ENCODE peak calls at places on chromosomes 16 and 17, in four cellular contexts. J is psoas muscle, B is astrocyte of the spinal cord, W is right atrium auricular region. K is an unnamed sample.

GRCh38 chr17:15418781-15419180 is 48.6 kb downstream of the CDRT4 start:
- DNase-seq in W (no peak), J (no peak), B (no peak), K (no peak)

GRCh38 chr16:12176051-12176450 is 199.5 kb downstream of the SNX29 start:
- DNase-seq in W (no peak), J (no peak), B (no peak), K (no peak)

GRCh38 chr17:41552455-41552854 is 19.4 kb downstream of the KRT9 start:
- DNase-seq in B (no peak), W (no peak), J (no peak), K (no peak)

GRCh38 chr17:47276868-47277267 is 23.2 kb downstream of the ITGB3 start:
- DNase-seq in B (peak; percentile 85), W (peak; percentile 87), J (peak; percentile 79), K (no peak)

GRCh38 chr16:4218202-4218601 is 23.7 kb downstream of the SRL start:
- DNase-seq in J (no peak), W (no peak), B (no peak), K (no peak)

GRCh38 chr16:30774367-30775130 is 12.4 kb downstream of the RNF40 start:
- DNase-seq in W (no peak), B (no peak), J (no peak), K (no peak)

GRCh38 chr17:34378664-34379101 is 15.7 kb upstream of the CCL1 start:
- DNase-seq in J (no peak), W (no peak), B (no peak), K (no peak)

GRCh38 chr16:31404353-31405064 is 11.4 kb downstream of the ITGAD start:
- DNase-seq in W (no peak), J (no peak), B (no peak), K (no peak)

GRCh38 chr16:72896719-72897118 is 151.2 kb downstream of the ZFHX3 start:
- DNase-seq in J (no peak), W (no peak), B (no peak), K (no peak)

GRCh38 chr16:2512920-2513404 is 790 bp upstream of the ATP6V0C start:
- DNase-seq in J (no peak), B (no peak), W (no peak), K (no peak)

GRCh38 chr16:81866820-81867440 is 87.8 kb downstream of the PLCG2 start:
- DNase-seq in W (peak; percentile 64), J (peak; percentile 62), B (no peak), K (no peak)

GRCh38 chr16:54290203-54291106 is 3.9 kb upstream of the IRX3 start:
- DNase-seq in B (peak; percentile 1), J (no peak), W (no peak), K (no peak)

GRCh38 chr17:67628580-67629013 is 89.1 kb upstream of the NOL11 start:
- DNase-seq in W (no peak), J (no peak), B (peak; percentile 16), K (no peak)

GRCh38 chr17:57699751-57700186 is 45.3 kb downstream of the CCDC182 start:
- DNase-seq in J (no peak), W (no peak), B (no peak), K (no peak)

GRCh38 chr16:57472665-57473060 is 10.2 kb downstream of the POLR2C start:
- DNase-seq in W (no peak), J (no peak), B (no peak), K (no peak)

GRCh38 chr17:9268546-9268945 is 247.2 kb downstream of the NTN1 start:
- DNase-seq in B (no peak), W (no peak), J (no peak), K (no peak)

GRCh38 chr17:73724341-73724740 is 80.1 kb upstream of the SDK2 start:
- DNase-seq in W (no peak), B (no peak), J (no peak), K (no peak)

GRCh38 chr17:691423-691822 is 23.2 kb downstream of the VPS53 start:
- DNase-seq in W (no peak), B (peak; percentile 52), J (no peak), K (no peak)

DNA sequence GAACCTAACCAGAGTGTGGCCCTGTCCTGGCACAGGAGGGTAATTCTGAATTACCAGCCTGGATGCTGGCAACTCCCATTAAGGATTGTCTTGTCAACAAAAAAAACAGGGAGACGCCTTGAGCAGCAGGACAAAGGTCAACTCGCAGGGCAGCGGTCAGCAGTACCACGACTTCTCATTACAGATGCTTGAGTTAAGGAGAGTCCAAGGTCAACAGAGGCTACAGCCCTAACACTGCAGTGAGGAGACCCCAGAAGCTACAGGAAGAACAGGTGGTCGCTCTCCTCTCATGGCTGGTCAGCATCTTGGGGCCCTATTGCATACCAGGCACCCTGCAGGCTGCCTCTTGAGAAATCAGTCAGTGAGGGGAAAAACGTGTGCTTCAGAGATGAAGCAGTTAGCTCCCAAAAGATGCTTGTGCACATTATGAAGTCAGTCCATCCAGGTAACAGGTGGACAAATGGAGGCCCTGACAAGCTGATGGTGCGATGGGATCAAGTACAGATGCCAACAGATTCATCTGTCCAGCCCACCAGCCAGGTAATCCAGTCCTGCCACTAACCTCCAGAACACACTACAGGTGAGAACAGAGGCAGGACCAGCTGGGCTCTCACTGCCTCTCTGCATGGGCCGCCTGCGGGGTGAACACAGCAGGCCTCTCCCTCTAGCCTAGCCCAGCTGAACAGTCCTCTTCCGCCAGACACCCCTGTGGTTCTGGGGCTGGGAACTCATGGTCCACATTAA is 4.2 kb downstream of the CSNK1D start:
- DNase-seq in J (no peak), W (no peak), B (no peak), K (no peak)
- H3K4me3 ChIP-seq in J (no peak overlapping the region), W (no peak overlapping the region), B (no peak overlapping the region), K (no peak overlapping the region)

GRCh38 chr17:48569676-48570324 is 8.3 kb downstream of the HOXB4 start:
- DNase-seq in B (no peak), J (no peak), W (no peak), K (no peak)

GRCh38 chr17:48568499-48569259 is 9.5 kb downstream of the HOXB4 start:
- DNase-seq in J (no peak), W (no peak), B (no peak), K (no peak)

GRCh38 chr17:48571024-48571818 is 6.9 kb downstream of the HOXB4 start:
- DNase-seq in J (no peak), W (no peak), B (no peak), K (no peak)

GRCh38 chr17:48571826-48572417 is 6.2 kb downstream of the HOXB4 start:
- DNase-seq in W (no peak), B (no peak), J (no peak), K (no peak)

GRCh38 chr17:48570325-48571023 is 7.7 kb downstream of the HOXB4 start:
- DNase-seq in J (no peak), B (no peak), W (no peak), K (no peak)
- H3K4me3 ChIP-seq in J (peak overlapping the region; percentile 19), B (peak overlapping the region; percentile 77), W (no peak overlapping the region), K (peak overlapping the region; percentile 90)

DNA sequence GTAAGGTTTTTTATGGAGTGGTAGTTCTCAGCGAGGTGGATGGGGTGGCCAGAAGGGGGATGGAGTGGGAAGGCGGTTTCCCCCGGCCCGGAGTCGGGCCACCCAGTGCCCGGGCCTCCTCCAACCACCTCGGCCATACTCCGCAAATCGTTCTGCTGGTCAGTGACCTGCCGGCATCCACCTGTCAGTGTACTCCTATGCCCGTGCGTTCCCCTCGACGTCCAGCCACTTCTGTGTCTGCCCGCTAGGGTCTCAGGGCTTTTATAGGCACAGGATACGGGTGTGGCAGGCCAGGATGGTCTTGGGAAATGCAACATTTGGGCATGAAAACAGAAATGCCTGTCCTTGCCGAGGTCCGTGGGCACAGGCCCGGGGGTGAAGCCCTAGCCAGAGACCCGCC is 19.3 kb upstream of the ASGR2 start:
- DNase-seq in B (no peak), W (no peak), J (no peak), K (no peak)
- H3K4me3 ChIP-seq in B (no peak overlapping the region), W (no peak overlapping the region), J (no peak overlapping the region), K (no peak overlapping the region)

GRCh38 chr17:80069886-80070177 is 31.5 kb upstream of the GAA start:
- DNase-seq in W (peak; percentile 78), J (peak; percentile 74), B (no peak), K (no peak)

GRCh38 chr17:80070375-80071115 is 30.8 kb upstream of the GAA start:
- DNase-seq in W (no peak), J (peak; percentile 55), B (no peak), K (no peak)

GRCh38 chr17:80067393-80067986 is 31.0 kb downstream of the CCDC40 start:
- DNase-seq in B (no peak), J (no peak), W (no peak), K (no peak)

GRCh38 chr17:80068301-80069160 is 32.1 kb downstream of the CCDC40 start:
- DNase-seq in B (peak; percentile 13), W (peak; percentile 69), J (peak; percentile 57), K (peak; percentile 33)

DNA sequence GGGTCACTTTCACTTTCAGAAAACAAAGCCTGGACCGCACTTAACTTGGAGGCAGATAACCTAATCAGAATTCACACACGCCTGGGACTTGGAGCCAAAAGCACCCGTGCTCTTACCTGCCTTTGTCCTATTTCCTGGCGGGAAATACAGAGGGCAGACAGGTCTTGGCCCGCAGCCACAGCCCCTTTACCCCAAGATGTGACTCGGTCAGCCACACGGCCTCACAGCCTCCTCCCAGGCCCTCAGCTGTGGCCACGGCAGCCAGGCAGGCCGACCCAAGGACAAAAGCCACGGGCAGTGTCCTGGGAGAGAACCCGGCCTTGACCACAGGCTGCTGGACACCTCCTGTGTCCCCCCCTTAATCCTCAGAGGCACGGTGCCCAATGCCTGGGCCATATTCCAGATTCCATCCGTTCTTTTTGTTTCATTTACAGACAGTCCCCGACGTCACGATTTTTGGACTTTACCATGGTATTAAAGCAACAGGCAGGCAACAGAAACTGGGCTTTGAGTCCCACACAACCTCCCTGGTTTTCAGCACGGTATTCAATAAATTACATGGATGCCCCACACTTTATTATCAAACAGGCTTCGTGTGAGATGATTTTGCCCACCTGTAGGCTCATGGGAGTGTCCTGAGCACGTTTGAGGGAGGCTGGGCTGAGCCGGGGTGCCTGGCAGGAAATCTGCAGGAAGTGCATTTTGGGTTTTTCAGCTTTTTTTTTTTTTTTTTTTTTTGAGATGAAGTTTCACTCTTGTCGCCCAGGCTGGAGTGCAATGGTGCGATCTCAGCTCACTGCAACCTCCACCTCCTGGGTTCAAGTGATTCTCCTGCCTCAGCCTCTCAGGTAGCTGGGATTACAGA is 30.0 kb upstream of the GAA start:
- DNase-seq in W (peak; percentile 84), J (peak; percentile 71), B (peak; percentile 10), K (no peak)
- H3K4me3 ChIP-seq in W (peak overlapping the region; percentile 16), J (peak overlapping the region; percentile 54), B (no peak overlapping the region), K (no peak overlapping the region)

DNA sequence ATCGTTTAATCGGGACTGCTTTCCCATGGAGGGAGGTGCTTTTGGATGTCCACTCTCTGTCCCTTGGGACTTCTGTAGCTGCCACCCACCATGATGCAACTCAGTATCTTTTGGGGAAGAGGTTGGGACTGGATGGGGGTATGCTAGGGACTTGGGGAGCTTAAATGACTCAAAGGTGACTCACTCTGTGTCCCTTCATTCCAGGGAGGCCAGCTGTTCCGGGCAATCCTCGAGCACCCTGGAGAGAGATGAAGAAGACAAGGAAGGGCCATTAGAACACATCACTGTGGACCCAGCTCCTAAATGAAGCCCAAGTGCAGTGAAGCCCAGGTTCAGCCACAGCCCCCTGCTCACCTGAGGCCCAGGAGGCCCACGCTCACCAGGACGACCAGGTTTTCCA is 4.6 kb downstream of the COL1A1 start:
- DNase-seq in J (peak; percentile 59), W (no peak), B (peak; percentile 56), K (no peak)
- H3K4me3 ChIP-seq in J (no peak overlapping the region), W (no peak overlapping the region), B (peak overlapping the region; percentile 100), K (peak overlapping the region; percentile 96)

GRCh38 chr17:16989230-16989952 is 17.5 kb upstream of the TNFRSF13B start:
- DNase-seq in J (peak; percentile 39), W (no peak), B (no peak), K (no peak)
- H3K4me3 ChIP-seq in J (no peak overlapping the region), W (no peak overlapping the region), B (no peak overlapping the region), K (no peak overlapping the region)

GRCh38 chr17:75783069-75783783 is 1.4 kb upstream of the UNK start:
- DNase-seq in J (no peak), W (no peak), B (peak; percentile 75), K (no peak)
- H3K4me3 ChIP-seq in J (peak overlapping the region; percentile 75), W (no peak overlapping the region), B (no peak overlapping the region), K (no peak overlapping the region)

GRCh38 chr16:27313422-27314160 is at the start of gene IL4R:
- DNase-seq in W (peak; percentile 84), B (peak; percentile 75), J (peak; percentile 79), K (peak; percentile 38)
- H3K4me3 ChIP-seq in W (peak within 1 kb of the TSS; percentile 59), B (peak within 1 kb of the TSS; percentile 68), J (peak within 1 kb of the TSS; percentile 77), K (peak within 1 kb of the TSS; percentile 81)